ENCODE peak calls at places on chromosomes 13 and 19, in four cellular contexts. D is mesenchymal stem cell, M is skeletal muscle cell, X is fibroblast of lung. H is an unnamed sample.

GRCh38 chr19:56014765-56015164 is 28.2 kb downstream of the NLRP5 start:
- DNase-seq in D (no peak), M (no peak), X (no peak), H (no peak)

GRCh38 chr19:45408830-45409593 is 2.6 kb downstream of the POLR1G start:
- DNase-seq in D (no peak), M (no peak), X (no peak), H (no peak)

GRCh38 chr13:79108914-79109643 is 297.0 kb downstream of the RBM26 start:
- DNase-seq in D (no peak), M (no peak), X (no peak), H (no peak)

GRCh38 chr19:35109395-35110112 is 6.1 kb upstream of the FXYD3 start:
- DNase-seq in D (no peak), M (no peak), X (no peak), H (no peak)

GRCh38 chr13:35891973-35892441 is 239.2 kb downstream of the DCLK1 start:
- DNase-seq in D (no peak), M (no peak), X (peak; percentile 62), H (peak; percentile 23)

GRCh38 chr13:21670883-21671792 is at the start of gene FGF9:
- DNase-seq in D (peak; percentile 72), M (peak; percentile 32), X (peak; percentile 83), H (peak; percentile 81)

GRCh38 chr19:2253106-2254051 is 2.8 kb downstream of the JSRP1 start:
- DNase-seq in D (no peak), M (no peak), X (no peak), H (no peak)

GRCh38 chr19:18441804-18442788 is 4.2 kb upstream of the ISYNA1 start:
- DNase-seq in D (no peak), M (no peak), X (no peak), H (no peak)

GRCh38 chr13:29496241-29496712 is 99.2 kb downstream of the SLC7A1 start:
- DNase-seq in D (no peak), M (no peak), X (no peak), H (no peak)

GRCh38 chr19:13243971-13244370 is 93.8 kb downstream of the IER2 start:
- DNase-seq in D (no peak), M (no peak), X (no peak), H (no peak)

GRCh38 chr13:50200988-50201387 is 185.7 kb downstream of the KCNRG start:
- DNase-seq in D (no peak), M (no peak), X (peak; percentile 63), H (peak; percentile 29)

GRCh38 chr19:45641274-45642105 is 2.3 kb upstream of the EML2 start:
- DNase-seq in D (peak; percentile 83), M (no peak), X (peak; percentile 70), H (peak; percentile 83)

GRCh38 chr19:36449059-36449670 is 30.7 kb upstream of the ZFP82 start:
- DNase-seq in D (peak; percentile 1), M (no peak), X (no peak), H (no peak)

GRCh38 chr19:55640577-55641375 is at the start of gene ZNF580:
- DNase-seq in D (peak; percentile 91), M (peak; percentile 59), X (peak; percentile 91), H (peak; percentile 91)

GRCh38 chr13:34310539-34310938 is 492.6 kb downstream of the RFC3 start:
- DNase-seq in D (no peak), M (peak; percentile 4), X (no peak), H (no peak)

GRCh38 chr13:95644611-95645052 is at the start of gene DZIP1:
- DNase-seq in D (peak; percentile 90), M (peak; percentile 63), X (peak; percentile 88), H (peak; percentile 89)

GRCh38 chr19:8908066-8908465 is 75.9 kb downstream of the MBD3L1 start:
- DNase-seq in D (no peak), M (no peak), X (no peak), H (no peak)

DNA sequence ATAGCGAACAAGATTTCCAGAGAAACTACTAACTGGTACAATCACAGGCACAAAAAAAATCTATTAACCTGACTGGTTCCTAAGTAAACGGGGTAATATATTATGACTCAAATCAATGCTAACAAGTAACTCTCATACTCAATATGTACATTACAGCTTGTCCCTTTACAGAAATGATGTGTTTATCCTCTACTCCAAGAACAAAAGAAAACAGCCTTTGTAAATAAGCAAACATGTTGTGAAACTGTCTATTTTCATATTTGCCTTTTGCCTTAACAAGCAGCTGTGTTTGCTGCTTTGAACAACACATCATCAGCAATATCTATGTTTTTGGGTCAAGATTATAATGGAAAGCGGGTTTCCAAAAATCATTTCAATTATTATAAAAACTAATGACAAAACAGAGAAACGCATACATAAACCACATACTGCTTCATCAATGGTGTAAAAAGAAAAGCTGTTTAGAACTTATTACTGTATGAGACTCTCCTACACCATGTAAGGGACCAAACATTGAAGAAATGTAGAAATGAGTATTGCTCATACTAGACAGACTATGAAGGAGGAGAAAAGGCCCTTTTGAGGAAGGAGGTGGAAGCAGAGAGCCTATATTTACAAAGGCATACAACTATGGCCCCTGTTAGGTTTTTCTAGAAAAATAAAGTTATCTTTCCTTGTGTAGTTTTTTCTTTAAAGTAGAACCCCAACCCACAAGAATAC is 14.8 kb downstream of the TBC1D4 start:
- DNase-seq in D (no peak), M (no peak), X (no peak), H (no peak)
- H3K4me3 ChIP-seq in D (no peak overlapping the region), M (no peak overlapping the region), X (no peak overlapping the region), H (no peak overlapping the region)

GRCh38 chr13:23323946-23324709 is 109.4 kb downstream of the SACS start:
- DNase-seq in D (no peak), M (no peak), X (peak; percentile 61), H (no peak)
- H3K4me3 ChIP-seq in D (no peak overlapping the region), M (no peak overlapping the region), X (no peak overlapping the region), H (peak overlapping the region; percentile 28)

DNA sequence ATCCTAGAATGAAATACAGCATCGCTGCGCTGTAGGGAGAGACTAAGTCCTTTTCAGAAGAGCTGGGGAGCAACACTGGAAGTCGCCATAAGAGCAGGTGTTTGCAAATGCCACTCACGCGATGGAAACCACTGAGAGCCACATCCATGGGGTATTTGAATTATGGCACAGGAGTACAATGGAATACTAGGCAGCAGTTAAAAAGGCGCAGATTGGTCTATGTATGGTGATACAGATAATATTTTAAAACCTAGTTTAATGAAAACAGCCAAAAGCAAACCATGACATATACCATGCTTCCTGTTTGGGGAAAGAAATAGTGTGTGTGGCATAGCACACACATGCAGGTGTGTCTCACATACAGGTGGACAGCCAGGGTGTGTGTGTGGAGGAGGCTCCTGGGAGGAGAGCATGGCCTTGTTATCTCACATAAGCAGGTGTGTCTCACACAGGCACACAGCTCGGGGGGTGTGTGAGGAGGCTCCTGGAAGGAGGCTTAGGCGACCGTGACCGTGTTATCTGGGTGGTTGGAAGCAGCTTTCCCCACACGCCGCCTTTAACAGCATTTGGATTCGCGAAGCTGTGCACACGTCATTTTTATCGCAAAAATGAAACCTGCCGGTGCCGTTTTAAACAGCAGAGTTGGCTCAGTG is 33.6 kb downstream of the ADPRHL1 start:
- DNase-seq in D (no peak), M (no peak), X (no peak), H (no peak)
- H3K4me3 ChIP-seq in D (no peak overlapping the region), M (no peak overlapping the region), X (no peak overlapping the region), H (no peak overlapping the region)

DNA sequence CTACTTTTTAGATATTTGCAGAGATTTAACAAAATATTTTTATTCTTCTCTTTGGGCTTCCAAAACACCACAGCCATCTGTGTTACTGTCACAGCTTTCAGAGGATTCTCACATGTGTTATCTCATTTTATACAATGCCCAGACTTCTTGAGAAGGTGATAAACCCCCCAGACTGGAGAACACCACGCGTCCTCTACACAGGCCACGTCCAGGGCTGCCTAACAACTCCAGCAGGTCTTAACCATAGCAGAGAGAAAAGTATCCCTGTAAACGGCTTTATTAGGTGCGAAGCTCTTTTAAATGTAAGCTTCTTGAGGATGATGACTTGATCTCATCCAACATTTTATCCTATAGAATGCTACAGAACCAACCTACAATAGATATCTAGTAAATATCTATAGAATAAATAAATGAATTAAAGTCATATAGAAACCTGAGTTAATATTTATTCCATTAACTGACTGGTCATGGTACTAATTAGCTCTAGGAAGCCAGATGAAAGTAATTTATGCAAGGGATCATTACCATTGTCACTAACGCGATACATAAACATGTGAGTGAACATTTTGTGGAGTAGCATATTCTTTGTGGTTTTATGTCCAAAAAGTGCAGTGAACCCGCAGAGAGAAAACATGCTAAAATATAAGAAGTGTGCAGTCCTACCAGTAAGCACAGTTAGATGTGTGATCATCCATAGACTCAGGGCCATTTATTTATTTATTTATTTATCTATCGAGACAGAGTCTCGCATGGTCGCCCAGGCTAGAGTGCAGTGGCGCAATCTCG is 1.8 kb downstream of the GPR183 start:
- DNase-seq in D (no peak), M (no peak), X (no peak), H (no peak)
- H3K4me3 ChIP-seq in D (no peak overlapping the region), M (no peak overlapping the region), X (no peak overlapping the region), H (no peak overlapping the region)

DNA sequence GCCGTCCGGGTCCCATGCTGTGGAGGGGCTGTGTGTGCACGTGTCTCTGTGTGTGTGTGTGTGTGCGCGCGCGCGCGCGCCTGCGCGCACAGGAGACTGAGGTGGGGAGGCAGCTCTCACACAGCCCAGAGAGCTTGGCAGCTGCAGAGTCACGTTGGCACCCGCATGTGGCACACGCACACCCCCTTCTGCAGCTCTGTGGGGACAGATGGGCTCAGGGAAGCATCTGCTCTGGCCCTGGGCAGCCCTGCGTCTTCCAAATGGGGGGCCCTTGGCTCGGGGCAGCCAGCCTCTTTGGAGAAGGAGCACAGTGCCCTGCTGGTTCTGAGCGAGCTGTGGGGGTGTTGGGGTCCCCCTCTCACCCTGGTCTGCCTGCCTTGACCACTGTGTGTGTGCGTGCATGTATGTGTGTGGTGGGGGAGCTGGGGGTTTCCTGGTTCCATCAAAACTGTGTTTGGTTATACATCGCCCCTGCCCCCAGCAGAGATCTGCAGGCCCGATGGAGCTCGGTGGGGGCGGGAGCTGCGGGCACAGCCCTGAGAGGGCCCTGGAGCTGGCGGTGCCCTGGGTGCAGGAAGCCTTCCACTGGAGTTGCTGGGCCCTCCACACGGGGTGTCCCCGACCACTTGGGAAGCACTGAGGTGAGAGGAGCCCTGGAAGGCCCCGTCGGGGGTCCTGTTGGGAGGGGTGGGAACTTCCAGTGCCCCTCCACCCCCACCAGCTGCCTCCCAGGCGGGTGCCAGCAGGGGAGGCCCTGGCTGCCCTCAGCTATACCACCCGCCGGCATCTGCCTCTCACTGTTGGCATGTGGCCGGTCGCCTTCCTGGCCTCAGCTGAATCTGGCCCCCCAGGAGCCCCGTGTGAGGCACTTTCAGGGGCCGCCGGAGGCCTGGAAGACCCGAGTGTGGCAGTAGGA is 67.2 kb downstream of the KDM4B start:
- DNase-seq in D (no peak), M (no peak), X (no peak), H (no peak)
- H3K4me3 ChIP-seq in D (no peak overlapping the region), M (no peak overlapping the region), X (no peak overlapping the region), H (no peak overlapping the region)

H was measured in choroid plexus epithelial cell.